ENCODE peak calls at places on chromosomes 5 and 9, in nine cellular contexts. One of them, this sample, is unnamed.

GRCh38 chr5:163846512-163846911 is 341.1 kb downstream of the MAT2B start:
- DNase-seq in activated CD4-positive, CD25-positive, alpha-beta regulatory T cell: no peak
- DNase-seq in LoVo: no peak
- DNase-seq in NCI-H2107: no peak
- DNase-seq in IMR-90: peak
- DNase-seq in stimulated activated CD4-positive, alpha-beta T cell treated with anti-CD3 and anti-CD28 coated beads, Interleukin-1b, Interleukin-23, amount 100 ng/mL, for 48 hours: no peak
- DNase-seq in cardiac septum: no peak
- DNase-seq in T-cell: no peak
- DNase-seq in SK-N-SH: no peak
- DNase-seq in this sample: no peak

GRCh38 chr5:145848854-145849253 is 13.7 kb upstream of the PRELID2 start:
- DNase-seq in activated CD4-positive, CD25-positive, alpha-beta regulatory T cell: no peak
- DNase-seq in cardiac septum: no peak
- DNase-seq in stimulated activated CD4-positive, alpha-beta T cell treated with anti-CD3 and anti-CD28 coated beads, Interleukin-1b, Interleukin-23, amount 100 ng/mL, for 48 hours: no peak
- DNase-seq in T-cell: no peak
- DNase-seq in LoVo: peak
- DNase-seq in NCI-H2107: peak
- DNase-seq in SK-N-SH: no peak
- DNase-seq in IMR-90: peak
- DNase-seq in this sample: no peak

GRCh38 chr5:44542470-44542869 is 153.2 kb upstream of the FGF10 start:
- DNase-seq in T-cell: no peak
- DNase-seq in NCI-H2107: no peak
- DNase-seq in activated CD4-positive, CD25-positive, alpha-beta regulatory T cell: no peak
- DNase-seq in cardiac septum: no peak
- DNase-seq in IMR-90: no peak
- DNase-seq in LoVo: no peak
- DNase-seq in stimulated activated CD4-positive, alpha-beta T cell treated with anti-CD3 and anti-CD28 coated beads, Interleukin-1b, Interleukin-23, amount 100 ng/mL, for 48 hours: no peak
- DNase-seq in SK-N-SH: no peak
- DNase-seq in this sample: no peak

GRCh38 chr5:160188151-160188967 is 40.9 kb upstream of the FABP6 start:
- DNase-seq in IMR-90: peak
- DNase-seq in NCI-H2107: no peak
- DNase-seq in activated CD4-positive, CD25-positive, alpha-beta regulatory T cell: no peak
- DNase-seq in T-cell: no peak
- DNase-seq in cardiac septum: peak
- DNase-seq in stimulated activated CD4-positive, alpha-beta T cell treated with anti-CD3 and anti-CD28 coated beads, Interleukin-1b, Interleukin-23, amount 100 ng/mL, for 48 hours: no peak
- DNase-seq in SK-N-SH: no peak
- DNase-seq in LoVo: peak
- DNase-seq in this sample: no peak

GRCh38 chr5:148882332-148882731 is 55.9 kb downstream of the ADRB2 start:
- DNase-seq in T-cell: no peak
- DNase-seq in NCI-H2107: no peak
- DNase-seq in activated CD4-positive, CD25-positive, alpha-beta regulatory T cell: no peak
- DNase-seq in IMR-90: no peak
- DNase-seq in cardiac septum: no peak
- DNase-seq in LoVo: no peak
- DNase-seq in SK-N-SH: no peak
- DNase-seq in stimulated activated CD4-positive, alpha-beta T cell treated with anti-CD3 and anti-CD28 coated beads, Interleukin-1b, Interleukin-23, amount 100 ng/mL, for 48 hours: no peak
- DNase-seq in this sample: no peak

GRCh38 chr9:130024597-130024994 is 18.4 kb downstream of the FNBP1 start:
- DNase-seq in stimulated activated CD4-positive, alpha-beta T cell treated with anti-CD3 and anti-CD28 coated beads, Interleukin-1b, Interleukin-23, amount 100 ng/mL, for 48 hours: no peak
- DNase-seq in cardiac septum: no peak
- DNase-seq in LoVo: peak
- DNase-seq in IMR-90: peak
- DNase-seq in NCI-H2107: no peak
- DNase-seq in SK-N-SH: no peak
- DNase-seq in activated CD4-positive, CD25-positive, alpha-beta regulatory T cell: no peak
- DNase-seq in T-cell: no peak
- DNase-seq in this sample: no peak

GRCh38 chr9:21096172-21096900 is 18.6 kb upstream of the IFNB1 start:
- DNase-seq in activated CD4-positive, CD25-positive, alpha-beta regulatory T cell: no peak
- DNase-seq in IMR-90: peak
- DNase-seq in NCI-H2107: peak
- DNase-seq in T-cell: peak
- DNase-seq in SK-N-SH: no peak
- DNase-seq in stimulated activated CD4-positive, alpha-beta T cell treated with anti-CD3 and anti-CD28 coated beads, Interleukin-1b, Interleukin-23, amount 100 ng/mL, for 48 hours: peak
- DNase-seq in LoVo: peak
- DNase-seq in cardiac septum: no peak
- DNase-seq in this sample: peak

GRCh38 chr9:111926421-111926875 is 29.8 kb downstream of the UGCG start:
- DNase-seq in T-cell: peak
- DNase-seq in activated CD4-positive, CD25-positive, alpha-beta regulatory T cell: peak
- DNase-seq in stimulated activated CD4-positive, alpha-beta T cell treated with anti-CD3 and anti-CD28 coated beads, Interleukin-1b, Interleukin-23, amount 100 ng/mL, for 48 hours: peak
- DNase-seq in LoVo: no peak
- DNase-seq in cardiac septum: no peak
- DNase-seq in NCI-H2107: no peak
- DNase-seq in SK-N-SH: no peak
- DNase-seq in IMR-90: peak
- DNase-seq in this sample: peak

GRCh38 chr5:142175039-142175438 is 66.5 kb downstream of the NDFIP1 start:
- DNase-seq in SK-N-SH: no peak
- DNase-seq in LoVo: no peak
- DNase-seq in activated CD4-positive, CD25-positive, alpha-beta regulatory T cell: no peak
- DNase-seq in IMR-90: no peak
- DNase-seq in T-cell: no peak
- DNase-seq in NCI-H2107: peak
- DNase-seq in cardiac septum: no peak
- DNase-seq in stimulated activated CD4-positive, alpha-beta T cell treated with anti-CD3 and anti-CD28 coated beads, Interleukin-1b, Interleukin-23, amount 100 ng/mL, for 48 hours: no peak
- DNase-seq in this sample: no peak

GRCh38 chr5:73448451-73449136 is at the start of gene FOXD1:
- DNase-seq in T-cell: no peak
- DNase-seq in LoVo: peak
- DNase-seq in cardiac septum: no peak
- DNase-seq in SK-N-SH: peak
- DNase-seq in activated CD4-positive, CD25-positive, alpha-beta regulatory T cell: no peak
- DNase-seq in NCI-H2107: peak
- DNase-seq in stimulated activated CD4-positive, alpha-beta T cell treated with anti-CD3 and anti-CD28 coated beads, Interleukin-1b, Interleukin-23, amount 100 ng/mL, for 48 hours: peak
- DNase-seq in IMR-90: peak
- DNase-seq in this sample: no peak

GRCh38 chr5:180172447-180173197 is 36.4 kb downstream of the RASGEF1C start:
- DNase-seq in SK-N-SH: peak
- DNase-seq in stimulated activated CD4-positive, alpha-beta T cell treated with anti-CD3 and anti-CD28 coated beads, Interleukin-1b, Interleukin-23, amount 100 ng/mL, for 48 hours: no peak
- DNase-seq in IMR-90: no peak
- DNase-seq in T-cell: no peak
- DNase-seq in cardiac septum: no peak
- DNase-seq in activated CD4-positive, CD25-positive, alpha-beta regulatory T cell: no peak
- DNase-seq in LoVo: no peak
- DNase-seq in NCI-H2107: no peak
- DNase-seq in this sample: no peak

GRCh38 chr9:13266172-13266571 is 13.3 kb downstream of the MPDZ start:
- DNase-seq in cardiac septum: no peak
- DNase-seq in NCI-H2107: no peak
- DNase-seq in stimulated activated CD4-positive, alpha-beta T cell treated with anti-CD3 and anti-CD28 coated beads, Interleukin-1b, Interleukin-23, amount 100 ng/mL, for 48 hours: no peak
- DNase-seq in SK-N-SH: no peak
- DNase-seq in LoVo: no peak
- DNase-seq in T-cell: no peak
- DNase-seq in IMR-90: peak
- DNase-seq in activated CD4-positive, CD25-positive, alpha-beta regulatory T cell: no peak
- DNase-seq in this sample: no peak

GRCh38 chr9:35656340-35656739 is 1.5 kb downstream of the RMRP start:
- DNase-seq in NCI-H2107: no peak
- DNase-seq in SK-N-SH: no peak
- DNase-seq in activated CD4-positive, CD25-positive, alpha-beta regulatory T cell: no peak
- DNase-seq in T-cell: no peak
- DNase-seq in stimulated activated CD4-positive, alpha-beta T cell treated with anti-CD3 and anti-CD28 coated beads, Interleukin-1b, Interleukin-23, amount 100 ng/mL, for 48 hours: no peak
- DNase-seq in LoVo: no peak
- DNase-seq in cardiac septum: peak
- DNase-seq in IMR-90: no peak
- DNase-seq in this sample: no peak

GRCh38 chr9:111897831-111898144 is 1.2 kb downstream of the UGCG start:
- DNase-seq in SK-N-SH: peak
- DNase-seq in IMR-90: no peak
- DNase-seq in stimulated activated CD4-positive, alpha-beta T cell treated with anti-CD3 and anti-CD28 coated beads, Interleukin-1b, Interleukin-23, amount 100 ng/mL, for 48 hours: no peak
- DNase-seq in activated CD4-positive, CD25-positive, alpha-beta regulatory T cell: no peak
- DNase-seq in T-cell: no peak
- DNase-seq in NCI-H2107: no peak
- DNase-seq in cardiac septum: no peak
- DNase-seq in LoVo: no peak
- DNase-seq in this sample: no peak

GRCh38 chr9:98253563-98253962 is 1.9 kb downstream of the TBC1D2 start:
- DNase-seq in LoVo: no peak
- DNase-seq in NCI-H2107: no peak
- DNase-seq in SK-N-SH: no peak
- DNase-seq in cardiac septum: no peak
- DNase-seq in activated CD4-positive, CD25-positive, alpha-beta regulatory T cell: no peak
- DNase-seq in IMR-90: no peak
- DNase-seq in T-cell: no peak
- DNase-seq in stimulated activated CD4-positive, alpha-beta T cell treated with anti-CD3 and anti-CD28 coated beads, Interleukin-1b, Interleukin-23, amount 100 ng/mL, for 48 hours: no peak
- DNase-seq in this sample: no peak

GRCh38 chr5:134370306-134370870 is 981 bp upstream of the UBE2B start:
- DNase-seq in SK-N-SH: no peak
- DNase-seq in activated CD4-positive, CD25-positive, alpha-beta regulatory T cell: no peak
- DNase-seq in stimulated activated CD4-positive, alpha-beta T cell treated with anti-CD3 and anti-CD28 coated beads, Interleukin-1b, Interleukin-23, amount 100 ng/mL, for 48 hours: peak
- DNase-seq in LoVo: no peak
- DNase-seq in T-cell: no peak
- DNase-seq in NCI-H2107: no peak
- DNase-seq in cardiac septum: no peak
- DNase-seq in IMR-90: no peak
- DNase-seq in this sample: no peak

GRCh38 chr9:96050048-96050875 is 174.8 kb downstream of the ERCC6L2 start:
- DNase-seq in IMR-90: no peak
- DNase-seq in NCI-H2107: no peak
- DNase-seq in T-cell: no peak
- DNase-seq in stimulated activated CD4-positive, alpha-beta T cell treated with anti-CD3 and anti-CD28 coated beads, Interleukin-1b, Interleukin-23, amount 100 ng/mL, for 48 hours: no peak
- DNase-seq in SK-N-SH: no peak
- DNase-seq in cardiac septum: no peak
- DNase-seq in LoVo: no peak
- DNase-seq in activated CD4-positive, CD25-positive, alpha-beta regulatory T cell: no peak
- DNase-seq in this sample: no peak

GRCh38 chr5:95007953-95008596 is 276.8 kb downstream of the MCTP1 start:
- DNase-seq in LoVo: no peak
- DNase-seq in T-cell: no peak
- DNase-seq in stimulated activated CD4-positive, alpha-beta T cell treated with anti-CD3 and anti-CD28 coated beads, Interleukin-1b, Interleukin-23, amount 100 ng/mL, for 48 hours: no peak
- DNase-seq in IMR-90: no peak
- DNase-seq in activated CD4-positive, CD25-positive, alpha-beta regulatory T cell: no peak
- DNase-seq in cardiac septum: no peak
- DNase-seq in NCI-H2107: no peak
- DNase-seq in SK-N-SH: no peak
- DNase-seq in this sample: no peak

GRCh38 chr5:179373961-179374505 is 28.8 kb upstream of the ADAMTS2 start:
- DNase-seq in LoVo: no peak
- DNase-seq in SK-N-SH: peak
- DNase-seq in stimulated activated CD4-positive, alpha-beta T cell treated with anti-CD3 and anti-CD28 coated beads, Interleukin-1b, Interleukin-23, amount 100 ng/mL, for 48 hours: no peak
- DNase-seq in activated CD4-positive, CD25-positive, alpha-beta regulatory T cell: no peak
- DNase-seq in NCI-H2107: no peak
- DNase-seq in cardiac septum: no peak
- DNase-seq in T-cell: no peak
- DNase-seq in IMR-90: no peak
- DNase-seq in this sample: no peak

GRCh38 chr9:4226331-4227250 is 73.3 kb downstream of the GLIS3 start:
- DNase-seq in IMR-90: peak
- DNase-seq in cardiac septum: no peak
- DNase-seq in NCI-H2107: no peak
- DNase-seq in stimulated activated CD4-positive, alpha-beta T cell treated with anti-CD3 and anti-CD28 coated beads, Interleukin-1b, Interleukin-23, amount 100 ng/mL, for 48 hours: no peak
- DNase-seq in LoVo: peak
- DNase-seq in SK-N-SH: no peak
- DNase-seq in T-cell: no peak
- DNase-seq in activated CD4-positive, CD25-positive, alpha-beta regulatory T cell: no peak
- DNase-seq in this sample: no peak

GRCh38 chr5:5473224-5473623 is 50.7 kb downstream of the ICE1 start:
- DNase-seq in T-cell: no peak
- DNase-seq in LoVo: no peak
- DNase-seq in stimulated activated CD4-positive, alpha-beta T cell treated with anti-CD3 and anti-CD28 coated beads, Interleukin-1b, Interleukin-23, amount 100 ng/mL, for 48 hours: no peak
- DNase-seq in SK-N-SH: no peak
- DNase-seq in IMR-90: peak
- DNase-seq in NCI-H2107: no peak
- DNase-seq in activated CD4-positive, CD25-positive, alpha-beta regulatory T cell: no peak
- DNase-seq in cardiac septum: no peak
- DNase-seq in this sample: no peak

GRCh38 chr5:2256646-2257288 is 374.0 kb upstream of the IRX4 start:
- DNase-seq in NCI-H2107: no peak
- DNase-seq in T-cell: no peak
- DNase-seq in cardiac septum: peak
- DNase-seq in SK-N-SH: no peak
- DNase-seq in IMR-90: no peak
- DNase-seq in activated CD4-positive, CD25-positive, alpha-beta regulatory T cell: no peak
- DNase-seq in LoVo: no peak
- DNase-seq in stimulated activated CD4-positive, alpha-beta T cell treated with anti-CD3 and anti-CD28 coated beads, Interleukin-1b, Interleukin-23, amount 100 ng/mL, for 48 hours: no peak
- DNase-seq in this sample: no peak

GRCh38 chr9:131678499-131679111 is 61.3 kb downstream of the RAPGEF1 start:
- DNase-seq in activated CD4-positive, CD25-positive, alpha-beta regulatory T cell: peak
- DNase-seq in SK-N-SH: no peak
- DNase-seq in T-cell: peak
- DNase-seq in IMR-90: peak
- DNase-seq in stimulated activated CD4-positive, alpha-beta T cell treated with anti-CD3 and anti-CD28 coated beads, Interleukin-1b, Interleukin-23, amount 100 ng/mL, for 48 hours: peak
- DNase-seq in NCI-H2107: no peak
- DNase-seq in cardiac septum: peak
- DNase-seq in LoVo: peak
- DNase-seq in this sample: peak

GRCh38 chr5:1759378-1759970 is 40.2 kb downstream of the MRPL36 start:
- DNase-seq in IMR-90: no peak
- DNase-seq in activated CD4-positive, CD25-positive, alpha-beta regulatory T cell: no peak
- DNase-seq in SK-N-SH: no peak
- DNase-seq in T-cell: no peak
- DNase-seq in NCI-H2107: no peak
- DNase-seq in stimulated activated CD4-positive, alpha-beta T cell treated with anti-CD3 and anti-CD28 coated beads, Interleukin-1b, Interleukin-23, amount 100 ng/mL, for 48 hours: no peak
- DNase-seq in cardiac septum: peak
- DNase-seq in LoVo: no peak
- DNase-seq in this sample: no peak